ENCODE peak calls at places on chromosomes 12 and 14, in five cellular contexts. B is cardiac muscle cell, A is fibroblast of the aortic adventitia, R is AG09309, O is mucosa of descending colon. X is an unnamed sample.
A peak's percentile ranks its signal among the peaks of the same experiment; 100 is the strongest.

GRCh38 chr14:60647081-60647836 is 2.0 kb downstream of the SIX1 start:
- DNase-seq in B (no peak), A (peak; percentile 54), R (no peak), O (no peak), X (peak; percentile 72)

GRCh38 chr14:76456200-76456599 is 80.3 kb downstream of the ESRRB start:
- DNase-seq in B (peak; percentile 67), A (peak; percentile 30), R (no peak), O (no peak), X (peak; percentile 38)

GRCh38 chr12:107320031-107320928 is 226.9 kb upstream of the CRY1 start:
- DNase-seq in B (peak; percentile 61), A (peak; percentile 63), R (no peak), O (peak; percentile 63), X (peak; percentile 72)

GRCh38 chr12:49198431-49199155 is 9.7 kb upstream of the TUBA1A start:
- DNase-seq in B (no peak), A (peak; percentile 93), R (peak; percentile 53), O (no peak), X (peak; percentile 73)

GRCh38 chr14:95222151-95222631 is 64.9 kb upstream of the DICER1 start:
- DNase-seq in B (no peak), A (no peak), R (no peak), O (no peak), X (peak; percentile 80)

GRCh38 chr14:89418452-89418851 is 1.4 kb upstream of the FOXN3 start:
- DNase-seq in B (peak; percentile 6), A (no peak), R (no peak), O (no peak), X (no peak)

GRCh38 chr14:73977896-73978295 is 27.8 kb downstream of the COQ6 start:
- DNase-seq in B (no peak), A (no peak), R (no peak), O (no peak), X (peak; percentile 85)

GRCh38 chr14:33711761-33712160 is 239.1 kb downstream of the EGLN3 start:
- DNase-seq in B (no peak), A (no peak), R (no peak), O (no peak), X (no peak)

GRCh38 chr14:101055106-101055662 is 151.7 kb upstream of the RTL1 start:
- DNase-seq in B (no peak), A (no peak), R (no peak), O (no peak), X (no peak)

GRCh38 chr14:66281036-66281776 is 205.0 kb upstream of the CCDC196 start:
- DNase-seq in B (no peak), A (peak; percentile 72), R (no peak), O (no peak), X (no peak)

GRCh38 chr14:45134051-45134958 is at the start of gene FKBP3:
- DNase-seq in B (peak; percentile 100), A (peak; percentile 99), R (peak; percentile 96), O (peak; percentile 97), X (peak; percentile 100)
- TF ChIP-seq CTCF in B (peak; percentile 7), A (peak; percentile 6), R (peak; percentile 27), O (no peak), X (peak; percentile 28)

GRCh38 chr12:3600951-3601350 is 109.9 kb downstream of the PRMT8 start:
- DNase-seq in B (no peak), A (no peak), R (no peak), O (no peak), X (no peak)
- H3K4me3 ChIP-seq in B (no peak overlapping the region), A (no peak overlapping the region), R (no peak overlapping the region), O (no peak overlapping the region), X (no peak overlapping the region)

GRCh38 chr14:31510222-31510621 is 22.4 kb upstream of the GPR33 start:
- DNase-seq in B (peak; percentile 20), A (peak; percentile 37), R (peak; percentile 1), O (no peak), X (peak; percentile 43)
- TF ChIP-seq CTCF in B (peak; percentile 41), A (peak; percentile 48), R (no peak), O (peak; percentile 12), X (peak; percentile 40)

GRCh38 chr12:120115066-120115465 is 1.5 kb downstream of the RAB35 start:
- DNase-seq in B (no peak), A (no peak), R (no peak), O (no peak), X (no peak)

GRCh38 chr12:120116792-120117651 is 469 bp upstream of the RAB35 start:
- DNase-seq in B (peak; percentile 97), A (peak; percentile 89), R (peak; percentile 46), O (peak; percentile 99), X (peak; percentile 95)

GRCh38 chr12:120115692-120116442 is 686 bp downstream of the RAB35 start:
- DNase-seq in B (no peak), A (peak; percentile 35), R (no peak), O (peak; percentile 72), X (peak; percentile 50)

GRCh38 chr12:120117961-120118709 is 1.6 kb upstream of the RAB35 start:
- DNase-seq in B (peak; percentile 5), A (peak; percentile 44), R (no peak), O (no peak), X (peak; percentile 66)

DNA sequence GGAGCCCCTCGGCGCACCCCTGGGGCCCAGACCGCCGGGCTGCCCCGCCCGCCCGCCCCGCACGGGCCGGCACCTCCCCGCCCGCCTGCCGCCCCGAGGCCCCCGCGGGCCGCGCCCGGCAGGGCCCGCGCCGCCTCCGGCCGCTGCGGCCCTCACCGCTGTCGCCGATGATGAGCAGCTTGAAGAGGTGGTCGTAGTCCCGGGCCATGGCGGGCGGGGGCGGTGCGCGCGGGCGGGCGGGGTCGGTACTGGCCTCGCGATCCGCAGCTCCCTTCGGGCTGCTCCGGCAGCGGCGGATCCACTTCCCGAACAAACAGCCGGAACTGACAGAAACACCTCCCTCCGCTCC is at the start of gene RAB35:
- DNase-seq in B (no peak), A (no peak), R (no peak), O (no peak), X (no peak)
- H3K4me3 ChIP-seq in B (peak within 1 kb of the TSS; percentile 88), A (peak within 1 kb of the TSS; percentile 99), R (peak within 1 kb of the TSS; percentile 96), O (peak within 1 kb of the TSS; percentile 58), X (peak within 1 kb of the TSS; percentile 95)

DNA sequence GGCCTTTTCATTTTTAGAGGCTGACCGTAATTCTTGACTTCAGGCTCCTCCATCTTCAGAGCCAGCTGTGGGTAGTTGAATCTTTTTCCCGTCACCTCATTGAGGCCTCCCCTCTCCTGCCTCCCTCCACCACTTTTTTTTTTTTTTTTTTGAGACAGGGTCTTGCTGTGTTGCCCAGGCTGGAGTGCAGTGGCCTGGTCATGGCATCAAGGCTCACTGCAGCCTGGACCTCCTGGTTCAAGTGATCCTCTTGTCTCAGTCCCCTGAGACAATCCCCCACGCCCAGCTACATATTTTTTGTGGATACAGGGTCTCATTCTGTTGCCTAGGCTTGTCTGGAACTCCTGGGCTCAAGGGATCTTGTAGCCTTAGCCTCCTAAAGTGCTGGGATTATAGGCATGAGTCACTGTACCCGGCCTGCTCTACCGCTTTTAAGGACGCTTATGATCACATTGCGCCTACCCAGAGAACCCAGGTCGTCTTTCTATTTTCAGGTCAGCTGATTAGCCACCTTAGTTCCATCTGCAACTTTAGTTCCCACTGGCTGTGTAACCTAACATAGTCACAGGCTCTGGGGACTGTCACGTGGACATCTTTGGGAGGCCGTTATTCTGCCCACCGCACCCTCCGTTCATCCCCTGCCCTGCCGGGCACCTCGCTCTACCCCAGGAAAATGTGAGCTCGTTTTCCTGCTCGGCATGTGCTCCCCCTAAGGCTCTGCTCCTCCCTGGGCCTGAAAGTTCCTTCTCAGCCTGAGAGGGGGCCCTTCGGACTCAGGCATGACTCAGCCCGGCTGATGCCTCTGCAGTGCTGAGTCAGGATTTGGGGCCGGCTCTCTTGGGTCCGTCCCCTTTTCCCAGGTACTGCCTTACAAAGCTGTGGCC is 13.4 kb downstream of the TNFAIP2 start:
- DNase-seq in B (no peak), A (peak; percentile 58), R (no peak), O (no peak), X (peak; percentile 58)
- TF ChIP-seq CTCF in B (no peak), A (no peak), R (no peak), O (no peak), X (peak; percentile 16)

GRCh38 chr14:105846312-105846711 is 319.9 kb downstream of the TMEM121 start:
- DNase-seq in B (no peak), A (no peak), R (no peak), O (peak; percentile 5), X (no peak)

GRCh38 chr14:105845725-105846309 is 319.4 kb downstream of the TMEM121 start:
- DNase-seq in B (no peak), A (no peak), R (no peak), O (peak; percentile 11), X (no peak)

GRCh38 chr14:105848570-105848969 is 322.2 kb downstream of the TMEM121 start:
- DNase-seq in B (no peak), A (no peak), R (no peak), O (no peak), X (no peak)

GRCh38 chr14:105844810-105845724 is 318.7 kb downstream of the TMEM121 start:
- DNase-seq in B (no peak), A (no peak), R (no peak), O (no peak), X (no peak)

DNA sequence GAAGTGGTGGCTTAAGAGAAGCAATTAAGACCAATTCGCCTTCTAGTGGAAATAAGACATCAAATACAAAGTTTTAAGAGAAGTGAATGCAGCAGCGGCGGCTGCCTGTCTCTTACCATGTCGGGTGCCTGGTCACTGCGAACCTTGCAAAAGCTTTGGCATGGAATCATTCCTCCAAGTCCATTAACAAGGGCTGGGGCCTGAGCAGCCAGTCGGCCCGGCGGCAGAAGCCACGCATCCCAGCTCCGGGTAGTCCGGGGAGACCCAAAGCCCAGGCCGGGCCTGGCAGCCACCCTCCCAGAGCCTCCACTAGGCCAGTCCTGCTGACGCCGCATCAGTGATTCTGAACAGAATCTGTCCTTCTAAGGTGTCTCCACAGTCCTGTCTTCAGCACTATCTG is 321.0 kb downstream of the TMEM121 start:
- DNase-seq in B (no peak), A (no peak), R (no peak), O (no peak), X (no peak)
- H3K4me3 ChIP-seq in B (no peak overlapping the region), A (no peak overlapping the region), R (no peak overlapping the region), O (no peak overlapping the region), X (no peak overlapping the region)

GRCh38 chr12:90945070-90945649 is 9.8 kb downstream of the CCER1 start:
- DNase-seq in B (peak; percentile 48), A (peak; percentile 61), R (no peak), O (no peak), X (peak; percentile 67)
- TF ChIP-seq CTCF in B (peak; percentile 59), A (peak; percentile 51), R (peak; percentile 21), O (no peak), X (peak; percentile 56)

DNA sequence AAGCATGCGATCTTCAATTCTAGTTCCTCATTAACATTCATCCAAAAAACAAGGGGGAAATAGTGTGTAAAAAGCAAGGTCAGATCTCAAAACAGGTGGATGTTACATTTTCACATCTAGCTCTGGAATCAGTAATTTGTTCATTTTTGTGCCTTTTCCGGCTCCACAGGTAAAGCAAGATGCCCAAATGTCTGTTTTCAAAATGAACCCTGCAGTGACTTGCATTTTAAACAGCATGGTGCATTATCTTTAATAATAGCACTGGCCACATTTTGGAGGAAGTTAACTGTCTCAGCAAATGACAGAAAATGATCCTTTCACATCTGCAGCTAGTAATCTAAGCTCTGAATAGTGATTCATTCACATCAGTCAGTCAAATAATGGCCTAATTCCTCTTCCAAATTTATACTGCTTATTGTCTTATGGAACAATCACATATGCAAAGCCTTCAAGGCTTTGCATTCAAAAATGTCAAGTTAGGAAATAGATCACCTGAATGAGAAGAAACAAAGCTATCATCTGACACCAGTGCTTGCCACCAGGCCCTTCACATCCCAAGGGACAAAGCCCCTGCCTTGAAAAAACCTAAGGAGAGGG is 75.6 kb downstream of the PPM1H start:
- DNase-seq in B (no peak), A (no peak), R (no peak), O (no peak), X (no peak)
- H3K4me3 ChIP-seq in B (no peak overlapping the region), A (no peak overlapping the region), R (no peak overlapping the region), O (no peak overlapping the region), X (no peak overlapping the region)

X was measured in choroid plexus epithelial cell.